ENCODE peak calls at places on chromosomes 16 and 17, in nine cellular contexts. B is AG10803, U is AG04450, A is fibroblast of villous mesenchyme, H is body of pancreas, J is WERI-Rb-1, Q is dorsolateral prefrontal cortex, W is AG09309, S is Peyer's patch. L is an unnamed sample.

GRCh38 chr17:309361-309888 is 43.2 kb downstream of the RPH3AL start:
- DNase-seq in B (no peak), U (no peak), A (no peak), H (no peak), J (peak), Q (no peak), W (no peak), S (no peak), L (peak)

GRCh38 chr17:79617740-79618382 is 7.0 kb upstream of the RBFOX3 start:
- DNase-seq in B (no peak), U (no peak), A (no peak), H (no peak), J (peak), Q (peak), W (no peak), S (no peak), L (no peak)

GRCh38 chr17:673200-673681 is 41.4 kb downstream of the VPS53 start:
- DNase-seq in B (no peak), U (peak), A (peak), H (no peak), J (no peak), Q (no peak), W (no peak), S (no peak), L (no peak)

GRCh38 chr17:68197997-68198930 is 49.6 kb upstream of the AMZ2 start:
- DNase-seq in B (no peak), U (no peak), A (no peak), H (no peak), J (no peak), Q (no peak), W (no peak), S (no peak), L (no peak)

GRCh38 chr17:50360716-50361115 is 12.3 kb downstream of the MRPL27 start:
- DNase-seq in B (no peak), U (no peak), A (no peak), H (no peak), J (no peak), Q (no peak), W (no peak), S (no peak), L (no peak)

GRCh38 chr17:51115179-51115578 is 5.5 kb downstream of the SPAG9 start:
- DNase-seq in B (no peak), U (no peak), A (no peak), H (no peak), J (no peak), Q (no peak), W (no peak), S (no peak), L (no peak)

GRCh38 chr17:17989618-17990017 is 17.0 kb downstream of the DRC3 start:
- DNase-seq in B (no peak), U (no peak), A (no peak), H (no peak), J (no peak), Q (peak), W (no peak), S (no peak), L (no peak)

GRCh38 chr16:17101646-17102045 is 369.1 kb downstream of the XYLT1 start:
- DNase-seq in B (no peak), U (no peak), A (no peak), H (no peak), J (peak), Q (no peak), W (no peak), S (no peak), L (no peak)

GRCh38 chr17:55325405-55325804 is 60.6 kb downstream of the HLF start:
- DNase-seq in B (no peak), U (no peak), A (no peak), H (no peak), J (no peak), Q (no peak), W (no peak), S (no peak), L (no peak)

GRCh38 chr16:3035289-3035971 is 1.3 kb downstream of the BICDL2 start:
- DNase-seq in B (no peak), U (no peak), A (no peak), H (peak), J (no peak), Q (no peak), W (no peak), S (no peak), L (no peak)

GRCh38 chr17:73278465-73279453 is 17.1 kb upstream of the CPSF4L start:
- DNase-seq in B (peak), U (no peak), A (peak), H (peak), J (no peak), Q (no peak), W (no peak), S (no peak), L (no peak)

GRCh38 chr17:28937044-28937729 is 14.1 kb downstream of the PHF12 start:
- DNase-seq in B (peak), U (no peak), A (peak), H (peak), J (no peak), Q (no peak), W (no peak), S (no peak), L (no peak)

GRCh38 chr17:69581061-69581955 is 166.8 kb downstream of the MAP2K6 start:
- DNase-seq in B (no peak), U (no peak), A (peak), H (no peak), J (no peak), Q (no peak), W (no peak), S (peak), L (peak)

GRCh38 chr17:69949931-69950330 is 125.1 kb upstream of the KCNJ16 start:
- DNase-seq in B (no peak), U (no peak), A (peak), H (no peak), J (no peak), Q (no peak), W (peak), S (no peak), L (no peak)

GRCh38 chr16:24580665-24581064 is 41.3 kb downstream of the RBBP6 start:
- DNase-seq in B (peak), U (peak), A (peak), H (no peak), J (no peak), Q (no peak), W (peak), S (no peak), L (no peak)

GRCh38 chr17:56699186-56699895 is 105.8 kb downstream of the NOG start:
- DNase-seq in B (peak), U (peak), A (peak), H (peak), J (no peak), Q (no peak), W (peak), S (no peak), L (no peak)

GRCh38 chr16:3780570-3780969 is 63.2 kb upstream of the TRAP1 start:
- DNase-seq in B (peak), U (no peak), A (no peak), H (no peak), J (no peak), Q (no peak), W (no peak), S (no peak), L (no peak)

GRCh38 chr16:2814757-2815298 is 2.2 kb upstream of the PRSS21 start:
- DNase-seq in B (no peak), U (no peak), A (no peak), H (no peak), J (no peak), Q (peak), W (no peak), S (no peak), L (no peak)

GRCh38 chr17:38741443-38741842 is 6.7 kb downstream of the PCGF2 start:
- DNase-seq in B (no peak), U (no peak), A (no peak), H (no peak), J (no peak), Q (no peak), W (no peak), S (no peak), L (no peak)

GRCh38 chr17:44122825-44123355 is 551 bp downstream of the HDAC5 start:
- DNase-seq in B (no peak), U (no peak), A (no peak), H (no peak), J (no peak), Q (no peak), W (no peak), S (peak), L (no peak)

GRCh38 chr17:35731239-35731931 is at the start of gene RASL10B:
- DNase-seq in B (peak), U (no peak), A (peak), H (peak), J (peak), Q (peak), W (no peak), S (no peak), L (no peak)

GRCh38 chr16:29959293-29959692 is 2.6 kb upstream of the TMEM219 start:
- DNase-seq in B (no peak), U (no peak), A (no peak), H (no peak), J (peak), Q (no peak), W (no peak), S (no peak), L (no peak)

GRCh38 chr16:74461826-74462225 is 40.5 kb upstream of the CLEC18B start:
- DNase-seq in B (no peak), U (no peak), A (no peak), H (no peak), J (no peak), Q (no peak), W (no peak), S (no peak), L (no peak)

GRCh38 chr16:88393034-88393433 is 10.3 kb downstream of the ZNF469 start:
- DNase-seq in B (peak), U (no peak), A (peak), H (no peak), J (no peak), Q (peak), W (no peak), S (no peak), L (no peak)

GRCh38 chr16:87580855-87581261 is 21.4 kb upstream of the JPH3 start:
- DNase-seq in B (peak), U (no peak), A (peak), H (no peak), J (no peak), Q (no peak), W (peak), S (no peak), L (no peak)

GRCh38 chr17:41339571-41340169 is 11.0 kb downstream of the KRT33A start:
- DNase-seq in B (no peak), U (no peak), A (no peak), H (no peak), J (no peak), Q (no peak), W (no peak), S (no peak), L (no peak)

GRCh38 chr17:32876414-32877163 is at the start of gene MYO1D:
- DNase-seq in B (no peak), U (no peak), A (no peak), H (peak), J (peak), Q (no peak), W (no peak), S (peak), L (peak)

GRCh38 chr16:3155972-3156371 is 21.1 kb downstream of the ZNF213 start:
- DNase-seq in B (no peak), U (no peak), A (no peak), H (no peak), J (no peak), Q (no peak), W (no peak), S (no peak), L (no peak)

GRCh38 chr17:3956983-3957382 is 7.3 kb downstream of the ATP2A3 start:
- DNase-seq in B (no peak), U (no peak), A (no peak), H (peak), J (no peak), Q (no peak), W (no peak), S (no peak), L (no peak)

GRCh38 chr17:64092952-64093451 is 36.9 kb downstream of the ERN1 start:
- DNase-seq in B (no peak), U (no peak), A (peak), H (peak), J (peak), Q (no peak), W (no peak), S (no peak), L (no peak)

GRCh38 chr17:48903401-48903800 is 4.8 kb upstream of the UBE2Z start:
- DNase-seq in B (no peak), U (no peak), A (no peak), H (no peak), J (no peak), Q (no peak), W (no peak), S (no peak), L (no peak)

GRCh38 chr17:48058393-48059124 is 10.4 kb downstream of the NFE2L1 start:
- DNase-seq in B (no peak), U (no peak), A (no peak), H (no peak), J (no peak), Q (no peak), W (no peak), S (no peak), L (no peak)

GRCh38 chr16:21685034-21685455 is 21.3 kb downstream of the OTOA start:
- DNase-seq in B (no peak), U (no peak), A (no peak), H (no peak), J (no peak), Q (no peak), W (no peak), S (no peak), L (no peak)

GRCh38 chr17:67995568-67996191 is 589 bp downstream of the C17orf58 start:
- DNase-seq in B (no peak), U (no peak), A (peak), H (no peak), J (no peak), Q (peak), W (no peak), S (peak), L (no peak)

GRCh38 chr16:57801856-57802634 is at the start of gene KIFC3:
- DNase-seq in B (peak), U (no peak), A (peak), H (peak), J (peak), Q (peak), W (no peak), S (peak), L (no peak)

GRCh38 chr16:57804111-57804837 is 2.0 kb upstream of the KIFC3 start:
- DNase-seq in B (peak), U (no peak), A (peak), H (no peak), J (no peak), Q (no peak), W (no peak), S (no peak), L (no peak)

GRCh38 chr16:57802635-57803412 is 533 bp upstream of the KIFC3 start:
- DNase-seq in B (no peak), U (no peak), A (peak), H (no peak), J (peak), Q (peak), W (no peak), S (no peak), L (no peak)

GRCh38 chr16:57805176-57805575 is 2.9 kb upstream of the KIFC3 start:
- DNase-seq in B (no peak), U (no peak), A (peak), H (no peak), J (no peak), Q (no peak), W (no peak), S (no peak), L (no peak)

DNA sequence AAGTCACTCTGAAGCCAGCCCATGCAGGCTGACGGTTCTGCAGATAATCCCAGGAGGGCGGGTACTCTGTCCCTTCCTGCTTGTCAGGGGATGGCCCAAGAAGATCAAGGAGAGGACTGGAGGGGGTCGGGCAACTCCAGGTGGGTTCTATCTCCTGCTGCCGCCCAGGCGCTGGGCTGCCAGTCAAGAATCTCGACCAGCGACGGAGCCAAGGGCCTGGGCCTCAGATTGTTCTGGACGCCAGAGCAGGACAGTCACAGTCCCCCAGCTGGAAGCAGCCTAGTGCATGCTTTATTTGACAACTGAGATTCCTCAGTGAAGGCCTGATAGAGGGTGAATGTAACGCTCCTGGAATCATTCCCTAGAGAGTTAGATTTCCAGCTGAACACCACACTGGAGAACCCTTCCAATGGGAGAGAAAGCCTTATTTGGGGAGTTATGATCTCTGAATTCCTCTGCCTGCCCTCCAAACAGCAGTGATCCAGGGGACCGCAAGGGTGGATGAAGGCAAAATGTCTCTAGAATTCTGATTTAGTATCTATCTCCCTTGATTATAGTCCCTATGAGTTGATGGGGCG is 1.2 kb upstream of the KIFC3 start:
- DNase-seq in B (no peak), U (no peak), A (peak), H (no peak), J (peak), Q (no peak), W (no peak), S (no peak), L (no peak)
- H3K4me3 ChIP-seq in B (no peak), U (no peak), A (no peak), H (no peak), J (peak), Q (peak), W (no peak), S (no peak), L (no peak)

DNA sequence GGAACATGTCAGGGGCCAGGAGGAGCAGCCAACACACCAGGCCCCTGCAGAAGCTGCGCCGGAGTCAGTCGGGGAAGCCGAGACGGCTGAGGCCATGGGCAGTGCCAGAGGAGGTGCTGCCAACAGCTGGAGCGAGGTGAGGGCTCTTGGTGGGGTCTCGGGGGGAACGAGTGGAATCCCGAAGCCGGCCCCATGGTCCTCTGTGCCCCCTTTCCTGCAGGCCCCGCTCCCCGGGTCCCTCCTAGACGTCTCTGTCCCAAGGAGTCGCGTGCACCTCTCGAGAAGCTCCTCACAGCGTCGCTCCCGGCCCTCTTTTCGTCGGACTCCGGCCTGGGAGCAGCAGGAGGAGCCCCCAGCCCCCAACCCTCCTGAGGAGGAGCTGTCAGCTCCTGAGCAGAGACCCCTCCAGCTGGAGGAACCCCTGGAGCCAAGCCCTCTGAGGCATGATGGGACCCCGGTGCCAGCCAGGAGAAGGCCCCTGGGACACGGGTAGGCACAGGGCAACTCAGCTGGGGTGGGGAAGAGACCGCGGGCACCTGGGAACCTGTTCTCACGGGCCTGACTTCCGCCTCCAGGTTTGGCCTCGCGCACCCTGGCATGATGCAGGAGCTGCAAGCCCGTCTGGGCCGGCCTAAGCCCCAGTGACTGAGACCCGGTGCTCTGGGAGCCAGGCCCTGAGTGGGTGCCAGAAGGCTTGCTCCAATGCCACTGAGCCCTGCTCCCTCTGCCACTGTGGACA is 3.6 kb downstream of the APOBR start:
- DNase-seq in B (no peak), U (no peak), A (no peak), H (no peak), J (no peak), Q (no peak), W (no peak), S (no peak), L (no peak)
- TF ChIP-seq CTCF in B (no peak), U (no peak), A (no peak), H (no peak), J (no peak), Q (no peak), W (no peak), S (no peak), L (no peak)

DNA sequence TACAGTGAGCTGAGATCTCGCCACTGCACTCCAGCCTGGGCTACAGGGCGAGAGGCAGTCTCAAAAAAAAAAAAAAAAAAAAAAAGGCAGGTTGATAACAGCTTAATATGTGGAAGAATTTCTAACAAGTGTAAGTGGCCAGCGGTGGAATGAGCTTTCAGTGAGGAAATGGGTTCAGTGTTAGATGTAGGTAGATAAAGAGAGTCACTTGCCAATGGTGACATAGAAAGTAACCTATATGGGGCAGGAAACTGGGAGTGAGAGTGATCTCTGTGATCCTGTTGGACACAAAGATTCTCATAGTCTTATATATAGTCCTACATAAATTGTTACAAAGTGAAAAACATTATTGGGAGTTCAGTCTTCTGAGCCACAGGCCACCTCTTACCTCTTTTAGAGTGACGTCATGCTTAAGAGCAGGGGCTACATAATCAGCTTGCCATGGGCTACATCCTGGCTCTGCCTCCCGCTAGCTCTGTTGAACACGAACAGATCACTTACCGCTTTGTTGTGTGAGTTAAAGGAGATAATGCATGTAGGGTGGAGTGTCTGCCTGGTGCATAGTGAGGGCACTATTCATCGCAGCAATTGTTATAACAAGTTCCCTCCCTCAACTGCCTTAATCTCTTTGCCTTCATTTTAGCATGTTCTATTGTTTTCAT is 110.2 kb upstream of the ELAC2 start:
- DNase-seq in B (no peak), U (no peak), A (no peak), H (no peak), J (no peak), Q (no peak), W (no peak), S (no peak), L (no peak)
- H3K4me3 ChIP-seq in B (no peak), U (no peak), A (no peak), H (no peak), J (no peak), Q (no peak), W (no peak), S (no peak), L (no peak)

DNA sequence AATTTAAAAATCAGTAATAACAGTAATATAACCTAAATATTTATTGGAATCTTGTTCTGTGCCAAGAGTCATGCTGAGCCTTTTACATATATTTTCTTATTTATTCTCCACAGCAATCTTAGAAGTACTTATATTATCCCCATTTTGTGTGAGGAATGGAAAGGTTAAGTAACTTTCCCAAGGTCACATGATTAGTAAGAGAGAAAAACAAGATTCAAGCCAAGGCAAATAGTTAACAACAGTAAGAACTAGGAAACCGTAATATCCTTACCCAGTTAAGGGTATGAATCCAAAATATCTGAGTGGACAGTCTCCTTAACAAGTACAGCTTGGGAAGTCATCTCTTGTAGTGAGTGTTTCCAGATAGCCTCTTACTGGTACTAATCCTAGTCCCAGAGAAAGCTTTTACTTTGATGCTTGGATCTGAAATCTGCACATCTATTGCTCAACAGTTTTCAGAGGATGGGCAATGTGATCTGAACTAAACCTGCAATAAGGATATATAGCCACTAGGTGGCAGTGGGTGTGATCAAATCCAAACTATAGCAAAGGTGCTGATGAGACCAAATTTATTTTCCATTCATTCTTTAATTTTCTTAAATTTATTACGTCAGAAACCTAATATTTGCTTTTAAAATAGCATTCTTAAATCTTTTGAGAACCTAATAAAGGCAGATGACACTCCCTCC is 23.3 kb downstream of the SHISA6 start:
- DNase-seq in B (no peak), U (no peak), A (no peak), H (no peak), J (no peak), Q (no peak), W (no peak), S (no peak), L (no peak)
- TF ChIP-seq CTCF in B (peak), U (no peak), A (peak), H (peak), J (peak), Q (no peak), W (no peak), S (peak), L (peak)

L was measured in GM06990.